ENCODE peak calls at places on chromosomes 4 and X, in five cellular contexts. D is uterus, P is heart left ventricle, V is HFF-Myc, A is astrocyte. J is an unnamed sample.

GRCh38 chrX:154824638-154825037 is 9.8 kb downstream of the SMIM9 start:
- DNase-seq in D (no peak), P (no peak), V (no peak), A (no peak), J (no peak)

GRCh38 chr4:109592367-109592766 is 32.3 kb downstream of the MCUB start:
- DNase-seq in D (no peak), P (no peak), V (no peak), A (no peak), J (no peak)

GRCh38 chr4:26746742-26747351 is 113.8 kb upstream of the STIM2 start:
- DNase-seq in D (no peak), P (no peak), V (no peak), A (no peak), J (no peak)

GRCh38 chrX:115892787-115893671 is 277.5 kb upstream of the AGTR2 start:
- DNase-seq in D (peak), P (peak), V (no peak), A (peak), J (no peak)

GRCh38 chr4:94941706-94942105 is 184.0 kb downstream of the BMPR1B start:
- DNase-seq in D (no peak), P (no peak), V (no peak), A (no peak), J (no peak)

GRCh38 chrX:8138252-8138651 is 32.8 kb downstream of the VCX2 start:
- DNase-seq in D (no peak), P (no peak), V (no peak), A (no peak), J (no peak)

GRCh38 chrX:122246937-122247336 is 937.1 kb upstream of the GRIA3 start:
- DNase-seq in D (no peak), P (no peak), V (no peak), A (no peak), J (no peak)

GRCh38 chr4:67152976-67153375 is 392.3 kb downstream of the CENPC start:
- DNase-seq in D (no peak), P (no peak), V (no peak), A (no peak), J (no peak)

GRCh38 chr4:122156819-122157218 is 4.7 kb downstream of the BLTP1 start:
- DNase-seq in D (no peak), P (no peak), V (no peak), A (no peak), J (no peak)

GRCh38 chr4:31045724-31046318 is 325.7 kb downstream of the PCDH7 start:
- DNase-seq in D (no peak), P (no peak), V (no peak), A (peak), J (no peak)

GRCh38 chrX:153946910-153947769 is 2.7 kb upstream of the RENBP start:
- DNase-seq in D (peak), P (peak), V (no peak), A (peak), J (peak)

GRCh38 chrX:41449615-41450014 is 2.5 kb downstream of the NYX start:
- DNase-seq in D (no peak), P (no peak), V (no peak), A (peak), J (peak)

GRCh38 chr4:89334830-89335229 is 27.2 kb upstream of the GPRIN3 start:
- DNase-seq in D (no peak), P (no peak), V (no peak), A (no peak), J (no peak)

GRCh38 chrX:63115196-63115595 is 235.9 kb downstream of the SPIN4 start:
- DNase-seq in D (no peak), P (no peak), V (no peak), A (no peak), J (no peak)

GRCh38 chrX:53362439-53362838 is 60.0 kb downstream of the SMC1A start:
- DNase-seq in D (no peak), P (no peak), V (no peak), A (no peak), J (no peak)

GRCh38 chrX:9534686-9535085 is 69.8 kb downstream of the TBL1X start:
- DNase-seq in D (peak), P (no peak), V (peak), A (peak), J (peak)

GRCh38 chr4:40548256-40548655 is 81.4 kb downstream of the RBM47 start:
- DNase-seq in D (no peak), P (no peak), V (no peak), A (peak), J (peak)

DNA sequence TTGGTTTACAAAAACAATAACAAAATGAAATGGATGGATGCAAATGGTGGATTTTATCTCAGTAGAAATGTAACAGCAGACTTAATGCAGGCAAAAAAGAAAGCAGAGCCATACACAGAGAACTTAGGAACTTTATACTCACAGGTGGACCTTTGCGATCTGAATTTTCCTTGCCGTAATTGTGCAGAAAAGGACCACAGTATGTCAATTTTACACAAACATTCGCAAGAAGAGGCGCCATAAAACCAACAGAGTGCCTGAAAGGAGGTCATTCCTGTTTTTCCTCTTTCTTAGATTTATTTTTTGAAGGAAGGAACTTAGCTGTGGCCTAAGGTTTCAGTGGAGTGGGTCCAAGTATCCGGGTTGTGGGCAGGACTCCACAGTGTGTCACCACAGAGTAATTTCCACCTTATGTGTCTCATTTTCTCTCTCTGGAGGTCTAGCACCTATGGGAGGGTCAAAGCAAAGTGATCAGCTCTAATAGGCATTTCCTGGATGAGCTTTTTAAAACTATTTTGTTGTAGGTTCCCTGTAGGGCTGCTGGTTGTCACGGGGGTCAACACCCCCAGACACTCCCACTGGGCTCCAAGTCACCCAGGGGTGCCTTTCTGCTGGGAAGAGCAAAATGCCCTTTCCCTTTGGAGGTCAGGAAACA is 24.7 kb upstream of the PBDC1 start:
- DNase-seq in D (peak), P (no peak), V (no peak), A (peak), J (peak)
- TF ChIP-seq CTCF in D (no peak), P (no peak), V (no peak), A (no peak), J (no peak)

GRCh38 chr4:103201724-103202123 is 3.6 kb upstream of the CENPE start:
- DNase-seq in D (no peak), P (no peak), V (no peak), A (no peak), J (no peak)

GRCh38 chr4:103201254-103201653 is 3.1 kb upstream of the CENPE start:
- DNase-seq in D (no peak), P (no peak), V (no peak), A (no peak), J (no peak)

GRCh38 chr4:103197765-103198110 is 405 bp downstream of the CENPE start:
- DNase-seq in D (no peak), P (no peak), V (no peak), A (peak), J (no peak)

GRCh38 chr4:103198111-103198765 is at the start of gene CENPE:
- DNase-seq in D (peak), P (peak), V (peak), A (peak), J (peak)

GRCh38 chr4:103199009-103199408 is 866 bp upstream of the CENPE start:
- DNase-seq in D (no peak), P (no peak), V (no peak), A (no peak), J (no peak)
- H3K4me3 ChIP-seq in D (peak), P (peak), V (peak), A (peak), J (peak)

GRCh38 chr4:82528868-82529267 is 32.9 kb downstream of the TMEM150C start:
- DNase-seq in D (no peak), P (no peak), V (no peak), A (no peak), J (no peak)
- TF ChIP-seq CTCF in D (no peak), P (no peak), V (no peak), A (no peak), J (peak)

GRCh38 chr4:185810746-185811508 is 1.1 kb downstream of the SORBS2 start:
- DNase-seq in D (no peak), P (no peak), V (no peak), A (no peak), J (no peak)

GRCh38 chr4:185809517-185810071 is 2.4 kb downstream of the SORBS2 start:
- DNase-seq in D (no peak), P (no peak), V (no peak), A (no peak), J (no peak)

GRCh38 chr4:185817403-185817818 is 5.4 kb upstream of the SORBS2 start:
- DNase-seq in D (no peak), P (peak), V (no peak), A (no peak), J (no peak)

GRCh38 chr4:185813133-185813532 is 1.1 kb upstream of the SORBS2 start:
- DNase-seq in D (no peak), P (no peak), V (no peak), A (no peak), J (no peak)

GRCh38 chr4:185811509-185812364 is at the start of gene SORBS2:
- DNase-seq in D (no peak), P (no peak), V (no peak), A (peak), J (peak)
- H3K4me3 ChIP-seq in D (peak), P (peak), V (no peak), A (peak), J (no peak)

GRCh38 chr4:147060171-147060931 is 114.7 kb upstream of the TTC29 start:
- DNase-seq in D (peak), P (no peak), V (no peak), A (peak), J (peak)

GRCh38 chr4:147059064-147059731 is 113.5 kb upstream of the TTC29 start:
- DNase-seq in D (no peak), P (no peak), V (no peak), A (no peak), J (no peak)

GRCh38 chr4:147057631-147057980 is 111.9 kb upstream of the TTC29 start:
- DNase-seq in D (no peak), P (no peak), V (no peak), A (peak), J (peak)

GRCh38 chr4:147054241-147054902 is 108.7 kb upstream of the TTC29 start:
- DNase-seq in D (no peak), P (no peak), V (no peak), A (peak), J (no peak)

DNA sequence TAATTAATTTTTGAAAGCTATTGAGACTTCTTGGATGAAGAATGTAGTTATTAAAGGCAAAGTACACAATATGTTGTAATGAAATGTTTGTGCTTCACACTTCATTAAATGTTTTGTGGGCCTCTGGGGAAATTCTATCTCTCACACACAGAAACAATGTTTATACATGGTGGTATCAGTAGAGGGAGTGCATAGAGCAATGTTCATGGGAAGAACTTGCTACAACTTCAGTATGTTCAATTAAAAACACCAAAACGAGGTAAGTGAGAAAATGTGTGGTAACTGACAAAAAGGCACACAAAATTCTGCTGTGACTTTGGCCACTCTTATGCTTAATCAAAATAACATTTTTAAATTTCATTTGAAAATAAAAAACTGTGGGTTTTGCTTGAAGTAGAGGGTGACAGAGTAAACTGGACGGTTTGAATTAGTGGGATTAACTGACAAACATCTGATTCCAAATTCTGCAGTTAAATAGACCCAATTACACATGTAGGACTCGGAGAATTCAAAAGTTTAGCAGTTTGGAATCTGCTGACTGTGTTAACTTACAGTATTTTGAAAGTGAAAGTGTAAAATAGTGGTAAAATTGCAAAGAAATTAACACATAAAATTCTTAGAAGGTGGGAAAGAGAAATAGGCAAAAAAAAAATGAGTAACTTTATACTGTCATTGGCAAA is 111.4 kb upstream of the TTC29 start:
- DNase-seq in D (no peak), P (no peak), V (no peak), A (peak), J (peak)
- TF ChIP-seq CTCF in D (no peak), P (peak), V (peak), A (no peak), J (peak)

GRCh38 chr4:16626945-16627344 is 271.5 kb downstream of the LDB2 start:
- DNase-seq in D (peak), P (peak), V (peak), A (peak), J (peak)

DNA sequence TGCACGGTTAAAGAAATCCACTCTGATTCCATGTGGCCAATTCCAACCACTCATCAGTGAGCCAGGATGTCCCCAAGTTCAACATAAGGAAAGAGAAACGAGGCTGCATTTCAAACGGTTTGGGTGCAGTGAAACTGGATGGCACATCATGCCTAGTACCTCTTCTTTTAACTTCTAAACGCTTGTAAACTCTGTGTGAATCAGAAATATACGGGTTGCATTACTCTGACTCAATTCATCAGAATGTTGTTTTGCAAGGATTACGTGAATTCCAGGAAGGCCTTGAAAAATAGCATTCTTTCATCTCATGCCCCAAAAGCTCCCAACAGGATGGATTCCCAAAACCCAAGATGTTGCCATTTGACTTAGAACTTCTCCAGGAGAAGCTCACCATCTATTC is 270.4 kb downstream of the LDB2 start:
- DNase-seq in D (no peak), P (no peak), V (peak), A (peak), J (peak)
- H3K4me3 ChIP-seq in D (no peak), P (no peak), V (no peak), A (peak), J (peak)

GRCh38 chrX:24145340-24146186 is 4.0 kb upstream of the ZFX start:
- DNase-seq in D (no peak), P (no peak), V (no peak), A (peak), J (peak)
- TF ChIP-seq CTCF in D (no peak), P (no peak), V (no peak), A (no peak), J (peak)

J was measured in AG10803.